ENCODE peak calls at places on chromosomes 7 and 10, in nine cellular contexts. O is OCI-LY7; P is CD8-positive, alpha-beta T cell; C is hepatocyte; F is fibroblast of villous mesenchyme; K is skeletal muscle cell; N is left ventricle myocardium inferior; H is aorta; D is astrocyte of the spinal cord. M is an unnamed sample.

GRCh38 chr7:27863866-27864265 is 123.9 kb downstream of the TAX1BP1 start:
- DNase-seq in H (peak), P (no peak), C (no peak), K (peak), D (peak), O (no peak), N (no peak), F (no peak), M (no peak)

GRCh38 chr10:44313706-44314307 is 71.1 kb downstream of the CXCL12 start:
- DNase-seq in P (no peak), N (no peak), K (no peak), H (no peak), C (no peak), O (no peak), D (no peak), F (no peak), M (no peak)

GRCh38 chr7:128941946-128942526 is 4.3 kb downstream of the IRF5 start:
- DNase-seq in F (no peak), N (no peak), K (no peak), D (no peak), H (no peak), P (no peak), C (no peak), O (no peak), M (no peak)

GRCh38 chr10:80896076-80896475 is 358.4 kb downstream of the SH2D4B start:
- DNase-seq in F (no peak), N (no peak), P (no peak), K (no peak), C (no peak), D (no peak), O (no peak), H (no peak), M (no peak)

GRCh38 chr7:112254166-112254565 is 47.7 kb downstream of the ZNF277 start:
- DNase-seq in D (no peak), P (no peak), C (no peak), F (no peak), N (no peak), K (no peak), O (no peak), H (no peak), M (no peak)

GRCh38 chr7:155533827-155534690 is 12.3 kb downstream of the CNPY1 start:
- DNase-seq in F (peak), N (no peak), K (no peak), P (no peak), C (peak), O (peak), D (no peak), H (no peak), M (peak)

GRCh38 chr7:113710310-113711106 is 208.3 kb downstream of the PPP1R3A start:
- DNase-seq in F (peak), C (peak), N (no peak), H (no peak), D (peak), P (no peak), O (peak), K (peak), M (peak)

GRCh38 chr10:61835069-61835908 is 66.2 kb upstream of the ARID5B start:
- DNase-seq in D (peak), H (no peak), K (peak), F (peak), O (peak), C (peak), N (no peak), P (no peak), M (peak)

GRCh38 chr10:76022366-76022765 is 590.9 kb downstream of the LRMDA start:
- DNase-seq in D (no peak), O (no peak), P (no peak), N (no peak), C (no peak), K (no peak), H (no peak), F (no peak), M (no peak)

GRCh38 chr7:39531818-39532217 is 34.4 kb upstream of the YAE1 start:
- DNase-seq in P (no peak), O (no peak), H (no peak), N (no peak), D (no peak), K (no peak), F (no peak), C (no peak), M (no peak)

GRCh38 chr10:113122947-113123346 is 172.9 kb downstream of the TCF7L2 start:
- DNase-seq in K (no peak), N (no peak), F (no peak), H (no peak), C (no peak), P (no peak), D (no peak), O (no peak), M (no peak)

GRCh38 chr7:8379264-8379663 is 54.1 kb upstream of the NXPH1 start:
- DNase-seq in F (no peak), P (no peak), K (no peak), C (no peak), H (no peak), N (no peak), D (no peak), O (no peak), M (no peak)

GRCh38 chr10:111410740-111411139 is 333.9 kb downstream of the ADRA2A start:
- DNase-seq in D (no peak), C (no peak), P (no peak), K (peak), O (no peak), F (no peak), N (no peak), H (no peak), M (no peak)

GRCh38 chr10:133144771-133145170 is 15.2 kb upstream of the KNDC1 start:
- DNase-seq in D (no peak), F (no peak), H (no peak), C (no peak), O (no peak), P (no peak), K (no peak), N (no peak), M (no peak)

GRCh38 chr7:41814888-41815287 is 112.0 kb upstream of the INHBA start:
- DNase-seq in D (no peak), H (no peak), O (no peak), C (no peak), P (no peak), F (no peak), N (no peak), K (no peak), M (no peak)

GRCh38 chr7:51731086-51731485 is 414.5 kb upstream of the COBL start:
- DNase-seq in N (no peak), K (no peak), C (no peak), P (no peak), F (no peak), O (no peak), D (peak), H (no peak), M (no peak)

GRCh38 chr7:74480861-74481417 is 27.2 kb downstream of the GTF2IRD1 start:
- DNase-seq in D (peak), H (peak), P (no peak), F (peak), N (peak), K (no peak), C (peak), O (no peak), M (no peak)

GRCh38 chr7:35736725-35737124 is 41.8 kb upstream of the HERPUD2 start:
- DNase-seq in H (no peak), C (peak), N (no peak), K (peak), P (no peak), D (no peak), F (peak), O (no peak), M (no peak)

GRCh38 chr10:15585303-15585715 is 134.4 kb downstream of the ITGA8 start:
- DNase-seq in D (peak), P (no peak), O (peak), K (no peak), F (peak), H (peak), C (peak), N (peak), M (peak)

GRCh38 chr10:15579605-15580004 is 140.1 kb downstream of the ITGA8 start:
- DNase-seq in N (no peak), K (no peak), C (no peak), D (peak), F (peak), P (no peak), O (no peak), H (no peak), M (no peak)
- H3K4me3 ChIP-seq in N (no peak), K (no peak), C (no peak), D (no peak), F (no peak), P (no peak), O (no peak), H (no peak), M (no peak)

GRCh38 chr10:68194290-68194689 is 37.6 kb downstream of the ATOH7 start:
- DNase-seq in F (no peak), O (no peak), N (no peak), P (no peak), D (no peak), K (no peak), H (no peak), C (no peak), M (no peak)
- H3K4me3 ChIP-seq in F (no peak), O (no peak), N (no peak), P (no peak), D (no peak), K (no peak), H (no peak), C (no peak), M (no peak)

GRCh38 chr7:101172005-101172853 is 6.9 kb upstream of the VGF start:
- DNase-seq in P (no peak), H (no peak), C (no peak), F (no peak), D (no peak), O (peak), K (no peak), N (no peak), M (no peak)

GRCh38 chr7:101172854-101173751 is 7.0 kb downstream of the NAT16 start:
- DNase-seq in P (no peak), H (peak), C (peak), N (peak), F (peak), D (peak), K (no peak), O (no peak), M (no peak)

GRCh38 chr7:101173752-101174244 is 6.3 kb downstream of the NAT16 start:
- DNase-seq in D (no peak), P (peak), C (no peak), K (no peak), N (no peak), F (no peak), O (peak), H (no peak), M (no peak)

GRCh38 chr7:101175664-101176063 is 4.4 kb downstream of the NAT16 start:
- DNase-seq in D (no peak), F (no peak), N (no peak), K (no peak), P (no peak), C (no peak), O (no peak), H (no peak), M (no peak)

DNA sequence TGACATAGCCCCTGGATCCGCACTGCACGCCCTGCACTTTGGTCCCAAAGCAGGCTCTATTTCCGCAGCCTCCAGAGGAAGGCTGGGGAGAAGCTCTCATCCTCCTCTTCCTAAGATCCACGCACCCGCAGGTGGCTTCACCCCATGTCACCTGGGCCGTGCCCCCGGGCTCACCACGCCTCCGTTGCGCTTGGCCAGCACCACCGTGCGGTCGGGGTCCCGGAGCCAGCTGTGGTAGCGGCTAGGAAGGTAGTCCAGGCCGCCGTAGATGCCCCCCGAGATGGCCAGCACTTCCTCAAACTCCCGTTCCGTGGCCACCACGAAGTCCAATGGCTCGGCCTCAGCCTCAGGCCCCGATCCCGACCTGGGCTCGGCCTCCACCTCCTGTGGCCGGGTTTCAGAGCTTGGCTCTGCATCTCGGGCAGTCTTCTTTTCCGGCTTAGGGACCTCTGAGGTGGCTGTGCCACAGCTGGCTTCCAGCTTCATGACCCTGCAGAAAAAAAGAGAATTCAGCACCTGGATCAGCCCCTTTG is 5.7 kb downstream of the NAT16 start:
- DNase-seq in H (no peak), F (no peak), O (no peak), D (no peak), C (no peak), P (no peak), N (no peak), K (no peak), M (no peak)
- H3K4me3 ChIP-seq in H (no peak), F (no peak), O (peak), D (no peak), C (no peak), P (no peak), N (no peak), K (no peak), M (no peak)

GRCh38 chr10:112246-112645 is 23.0 kb upstream of the ZMYND11 start:
- DNase-seq in D (peak), H (no peak), N (no peak), P (no peak), C (peak), O (no peak), K (no peak), F (no peak), M (no peak)
- H3K4me3 ChIP-seq in D (no peak), H (no peak), N (no peak), P (no peak), C (no peak), O (no peak), K (no peak), F (no peak), M (no peak)

DNA sequence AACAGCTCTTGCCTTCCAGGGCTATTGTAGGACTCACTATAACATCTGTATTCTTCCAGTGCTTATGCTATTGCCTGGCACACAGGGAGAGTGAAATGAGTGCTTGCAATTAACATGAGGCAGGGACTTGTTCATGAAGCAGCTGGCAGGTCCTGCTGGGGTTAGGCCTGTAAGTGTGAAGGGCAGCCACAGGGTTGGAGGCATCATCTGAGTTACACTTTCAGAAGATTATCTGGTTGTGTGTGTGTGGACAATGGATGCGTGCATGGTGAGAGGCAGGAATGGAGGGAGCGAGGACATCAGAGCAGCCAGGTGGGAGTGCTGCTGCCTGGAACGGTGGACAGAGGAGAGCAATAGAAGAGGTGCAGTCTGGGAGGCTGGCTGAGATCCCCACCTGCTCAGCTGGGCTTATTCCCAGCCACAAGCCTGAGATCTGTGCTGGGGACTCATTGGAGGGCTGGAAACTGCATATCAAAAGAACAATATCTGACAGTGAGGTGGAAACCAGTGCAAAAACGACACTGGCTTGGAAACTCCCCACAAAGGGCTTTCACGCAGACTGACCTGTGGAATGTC is 17.9 kb downstream of the ZNF488 start:
- DNase-seq in O (no peak), H (no peak), F (no peak), C (no peak), P (no peak), N (no peak), K (no peak), D (no peak), M (no peak)
- H3K4me3 ChIP-seq in O (no peak), H (no peak), F (no peak), C (no peak), P (no peak), N (no peak), K (no peak), D (no peak), M (no peak)

GRCh38 chr10:49761201-49761788 is 828 bp downstream of the OGDHL start:
- DNase-seq in H (no peak), N (no peak), O (no peak), K (no peak), P (no peak), F (no peak), C (no peak), D (no peak), M (no peak)

GRCh38 chr10:49760789-49761188 is 1.3 kb downstream of the OGDHL start:
- DNase-seq in F (no peak), O (no peak), C (no peak), K (no peak), H (no peak), N (no peak), D (no peak), P (no peak), M (no peak)

GRCh38 chr10:49761789-49762565 is at the start of gene OGDHL:
- DNase-seq in H (peak), D (peak), N (peak), K (peak), P (no peak), O (peak), F (peak), C (peak), M (peak)

GRCh38 chr10:49759787-49760551 is 2.2 kb downstream of the OGDHL start:
- DNase-seq in C (no peak), P (no peak), F (no peak), H (no peak), D (no peak), N (no peak), K (no peak), O (no peak), M (no peak)

GRCh38 chr10:49762566-49762877 is 399 bp upstream of the OGDHL start:
- DNase-seq in K (no peak), O (no peak), F (no peak), C (no peak), H (no peak), N (no peak), D (no peak), P (no peak), M (no peak)
- H3K4me3 ChIP-seq in K (peak), O (peak), F (no peak), C (no peak), H (peak), N (peak), D (peak), P (no peak), M (peak)